ENCODE peak calls at places on chromosomes 3 and 15, in six cellular contexts. One of them, this sample, is unnamed.
A peak's percentile ranks its signal among the peaks of the same experiment; 100 is the strongest.

GRCh38 chr3:167895684-167896083 is 160.2 kb downstream of the SERPINI1 start:
- DNase-seq in endodermal cell: peak; percentile 54
- DNase-seq in GM06990: no peak
- DNase-seq in nephron progenitor cell: peak; percentile 15
- DNase-seq in AG09319: no peak
- DNase-seq in omental fat pad: no peak
- DNase-seq in this sample: peak; percentile 10

GRCh38 chr3:15453501-15453900 is 26.1 kb downstream of the EAF1 start:
- DNase-seq in endodermal cell: peak; percentile 22
- DNase-seq in GM06990: no peak
- DNase-seq in nephron progenitor cell: no peak
- DNase-seq in AG09319: no peak
- DNase-seq in omental fat pad: no peak
- DNase-seq in this sample: no peak

GRCh38 chr15:75884041-75884440 is 19.6 kb upstream of the FBXO22 start:
- DNase-seq in endodermal cell: no peak
- DNase-seq in GM06990: no peak
- DNase-seq in nephron progenitor cell: no peak
- DNase-seq in AG09319: no peak
- DNase-seq in omental fat pad: no peak
- DNase-seq in this sample: no peak

GRCh38 chr3:194058189-194058571 is 77.8 kb upstream of the HES1 start:
- DNase-seq in endodermal cell: peak; percentile 94
- DNase-seq in GM06990: peak; percentile 70
- DNase-seq in nephron progenitor cell: peak; percentile 82
- DNase-seq in AG09319: no peak
- DNase-seq in omental fat pad: no peak
- DNase-seq in this sample: peak; percentile 57

GRCh38 chr15:31280831-31281216 is 45.8 kb upstream of the KLF13 start:
- DNase-seq in endodermal cell: no peak
- DNase-seq in GM06990: no peak
- DNase-seq in nephron progenitor cell: no peak
- DNase-seq in AG09319: no peak
- DNase-seq in omental fat pad: peak; percentile 15
- DNase-seq in this sample: peak; percentile 0

GRCh38 chr3:131454501-131454900 is 48.3 kb downstream of the MRPL3 start:
- DNase-seq in endodermal cell: no peak
- DNase-seq in GM06990: no peak
- DNase-seq in nephron progenitor cell: no peak
- DNase-seq in AG09319: no peak
- DNase-seq in omental fat pad: no peak
- DNase-seq in this sample: no peak

GRCh38 chr3:46854543-46854942 is 8.7 kb downstream of the MYL3 start:
- DNase-seq in endodermal cell: peak; percentile 40
- DNase-seq in GM06990: no peak
- DNase-seq in nephron progenitor cell: no peak
- DNase-seq in AG09319: no peak
- DNase-seq in omental fat pad: no peak
- DNase-seq in this sample: no peak

GRCh38 chr3:55434789-55435188 is 52.3 kb downstream of the WNT5A start:
- DNase-seq in endodermal cell: peak; percentile 68
- DNase-seq in GM06990: no peak
- DNase-seq in nephron progenitor cell: no peak
- DNase-seq in AG09319: no peak
- DNase-seq in omental fat pad: no peak
- DNase-seq in this sample: no peak

GRCh38 chr3:164377466-164377865 is 700.8 kb downstream of the SI start:
- DNase-seq in endodermal cell: no peak
- DNase-seq in GM06990: no peak
- DNase-seq in nephron progenitor cell: no peak
- DNase-seq in AG09319: no peak
- DNase-seq in omental fat pad: no peak
- DNase-seq in this sample: no peak

GRCh38 chr15:99100245-99101173 is 4.4 kb upstream of the SYNM start:
- DNase-seq in endodermal cell: peak; percentile 95
- DNase-seq in GM06990: peak; percentile 38
- DNase-seq in nephron progenitor cell: peak; percentile 90
- DNase-seq in AG09319: no peak
- DNase-seq in omental fat pad: peak; percentile 58
- DNase-seq in this sample: peak; percentile 87

GRCh38 chr15:87935583-87935982 is 321.0 kb downstream of the NTRK3 start:
- DNase-seq in endodermal cell: no peak
- DNase-seq in GM06990: no peak
- DNase-seq in nephron progenitor cell: no peak
- DNase-seq in AG09319: no peak
- DNase-seq in omental fat pad: no peak
- DNase-seq in this sample: no peak

GRCh38 chr3:170564664-170565063 is 21.2 kb downstream of the SLC7A14 start:
- DNase-seq in endodermal cell: no peak
- DNase-seq in GM06990: no peak
- DNase-seq in nephron progenitor cell: no peak
- DNase-seq in AG09319: no peak
- DNase-seq in omental fat pad: no peak
- DNase-seq in this sample: no peak

GRCh38 chr3:177551431-177551836 is 354.2 kb upstream of the TBL1XR1 start:
- DNase-seq in endodermal cell: no peak
- DNase-seq in GM06990: no peak
- DNase-seq in nephron progenitor cell: no peak
- DNase-seq in AG09319: no peak
- DNase-seq in omental fat pad: no peak
- DNase-seq in this sample: no peak
- TF ChIP-seq CTCF in endodermal cell: peak; percentile 11
- TF ChIP-seq CTCF in GM06990: no peak
- TF ChIP-seq CTCF in nephron progenitor cell: no peak
- TF ChIP-seq CTCF in AG09319: no peak
- TF ChIP-seq CTCF in omental fat pad: no peak
- TF ChIP-seq CTCF in this sample: no peak

GRCh38 chr15:73968461-73968860 is 23.6 kb downstream of the STOML1 start:
- DNase-seq in endodermal cell: no peak
- DNase-seq in GM06990: no peak
- DNase-seq in nephron progenitor cell: no peak
- DNase-seq in AG09319: no peak
- DNase-seq in omental fat pad: no peak
- DNase-seq in this sample: no peak

GRCh38 chr15:73965730-73966103 is 26.4 kb downstream of the STOML1 start:
- DNase-seq in endodermal cell: no peak
- DNase-seq in GM06990: peak; percentile 50
- DNase-seq in nephron progenitor cell: no peak
- DNase-seq in AG09319: no peak
- DNase-seq in omental fat pad: no peak
- DNase-seq in this sample: no peak

GRCh38 chr15:73962409-73962808 is 29.7 kb downstream of the STOML1 start:
- DNase-seq in endodermal cell: no peak
- DNase-seq in GM06990: no peak
- DNase-seq in nephron progenitor cell: no peak
- DNase-seq in AG09319: no peak
- DNase-seq in omental fat pad: no peak
- DNase-seq in this sample: no peak

GRCh38 chr15:73964736-73965093 is 27.4 kb downstream of the STOML1 start:
- DNase-seq in endodermal cell: peak; percentile 99
- DNase-seq in GM06990: no peak
- DNase-seq in nephron progenitor cell: peak; percentile 89
- DNase-seq in AG09319: no peak
- DNase-seq in omental fat pad: peak; percentile 99
- DNase-seq in this sample: peak; percentile 90

GRCh38 chr15:73965094-73965729 is 26.9 kb downstream of the STOML1 start:
- DNase-seq in endodermal cell: no peak
- DNase-seq in GM06990: peak; percentile 69
- DNase-seq in nephron progenitor cell: peak; percentile 69
- DNase-seq in AG09319: no peak
- DNase-seq in omental fat pad: no peak
- DNase-seq in this sample: no peak
- TF ChIP-seq CTCF in endodermal cell: peak; percentile 9
- TF ChIP-seq CTCF in GM06990: no peak
- TF ChIP-seq CTCF in nephron progenitor cell: no peak
- TF ChIP-seq CTCF in AG09319: no peak
- TF ChIP-seq CTCF in omental fat pad: no peak
- TF ChIP-seq CTCF in this sample: peak; percentile 31

DNA sequence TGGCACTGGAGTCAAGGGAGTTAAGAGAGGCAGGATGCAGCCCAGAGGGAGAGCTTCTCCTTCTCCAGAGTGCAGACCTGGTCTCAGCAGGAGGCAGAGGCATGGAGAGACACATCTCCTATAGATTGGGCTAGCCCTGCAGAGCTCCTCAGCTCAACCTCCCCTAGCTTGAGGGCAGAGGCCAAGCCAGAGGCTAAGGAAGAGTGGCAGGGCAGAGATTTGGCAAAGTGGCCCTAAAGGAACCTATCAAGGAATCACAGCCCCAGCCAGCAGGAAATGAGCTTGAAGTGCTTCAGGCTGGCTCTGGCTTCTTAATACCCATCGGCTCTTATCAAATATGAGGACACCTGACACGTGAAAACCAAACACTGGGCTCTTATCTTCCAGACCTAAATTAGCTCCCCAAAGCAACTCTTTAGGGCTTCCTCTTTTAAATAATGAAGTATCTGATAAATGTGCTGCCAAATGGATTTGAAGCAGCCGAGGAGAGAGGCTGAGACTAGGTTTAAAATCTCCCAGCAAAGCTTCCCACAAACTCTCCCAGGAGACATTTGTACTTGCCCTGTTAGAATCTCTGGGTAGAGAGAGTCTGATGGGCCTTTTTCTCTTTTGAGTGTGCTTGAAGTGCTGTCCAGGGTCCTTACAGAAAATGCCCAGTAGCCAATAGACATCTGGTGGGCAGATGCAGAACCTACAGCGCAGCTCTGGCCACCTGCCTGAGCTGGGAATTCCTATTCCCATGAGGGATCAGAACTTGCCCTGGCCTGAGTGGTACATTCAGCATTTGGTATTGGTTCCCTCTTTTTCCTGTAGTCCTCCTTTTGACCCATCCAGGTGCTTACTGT is 271.4 kb downstream of the CLSTN2 start:
- DNase-seq in endodermal cell: peak; percentile 84
- DNase-seq in GM06990: no peak
- DNase-seq in nephron progenitor cell: peak; percentile 52
- DNase-seq in AG09319: peak; percentile 14
- DNase-seq in omental fat pad: no peak
- DNase-seq in this sample: no peak
- TF ChIP-seq CTCF in endodermal cell: peak; percentile 70
- TF ChIP-seq CTCF in GM06990: peak; percentile 25
- TF ChIP-seq CTCF in nephron progenitor cell: peak; percentile 7
- TF ChIP-seq CTCF in AG09319: peak; percentile 44
- TF ChIP-seq CTCF in omental fat pad: no peak
- TF ChIP-seq CTCF in this sample: peak; percentile 42

GRCh38 chr15:62711691-62712454 is 330.7 kb upstream of the TPM1 start:
- DNase-seq in endodermal cell: no peak
- DNase-seq in GM06990: no peak
- DNase-seq in nephron progenitor cell: no peak
- DNase-seq in AG09319: no peak
- DNase-seq in omental fat pad: no peak
- DNase-seq in this sample: no peak

GRCh38 chr15:62709261-62709660 is 333.3 kb upstream of the TPM1 start:
- DNase-seq in endodermal cell: peak; percentile 55
- DNase-seq in GM06990: no peak
- DNase-seq in nephron progenitor cell: no peak
- DNase-seq in AG09319: no peak
- DNase-seq in omental fat pad: no peak
- DNase-seq in this sample: no peak

GRCh38 chr15:62708470-62708869 is 334.1 kb upstream of the TPM1 start:
- DNase-seq in endodermal cell: peak; percentile 32
- DNase-seq in GM06990: no peak
- DNase-seq in nephron progenitor cell: no peak
- DNase-seq in AG09319: no peak
- DNase-seq in omental fat pad: no peak
- DNase-seq in this sample: no peak

GRCh38 chr15:62706361-62706760 is 336.2 kb upstream of the TPM1 start:
- DNase-seq in endodermal cell: no peak
- DNase-seq in GM06990: no peak
- DNase-seq in nephron progenitor cell: no peak
- DNase-seq in AG09319: peak; percentile 1
- DNase-seq in omental fat pad: no peak
- DNase-seq in this sample: no peak
- TF ChIP-seq CTCF in endodermal cell: no peak
- TF ChIP-seq CTCF in GM06990: peak; percentile 8
- TF ChIP-seq CTCF in nephron progenitor cell: no peak
- TF ChIP-seq CTCF in AG09319: peak; percentile 18
- TF ChIP-seq CTCF in omental fat pad: no peak
- TF ChIP-seq CTCF in this sample: no peak

GRCh38 chr3:44761347-44762169 is at the start of the genes KIAA1143 and KIF15:
- DNase-seq in endodermal cell: peak; percentile 98
- DNase-seq in GM06990: peak; percentile 96
- DNase-seq in nephron progenitor cell: peak; percentile 98
- DNase-seq in AG09319: peak; percentile 88
- DNase-seq in omental fat pad: peak; percentile 98
- DNase-seq in this sample: peak; percentile 93
- TF ChIP-seq CTCF in endodermal cell: no peak
- TF ChIP-seq CTCF in GM06990: peak; percentile 24
- TF ChIP-seq CTCF in nephron progenitor cell: no peak
- TF ChIP-seq CTCF in AG09319: no peak
- TF ChIP-seq CTCF in omental fat pad: no peak
- TF ChIP-seq CTCF in this sample: no peak

DNA sequence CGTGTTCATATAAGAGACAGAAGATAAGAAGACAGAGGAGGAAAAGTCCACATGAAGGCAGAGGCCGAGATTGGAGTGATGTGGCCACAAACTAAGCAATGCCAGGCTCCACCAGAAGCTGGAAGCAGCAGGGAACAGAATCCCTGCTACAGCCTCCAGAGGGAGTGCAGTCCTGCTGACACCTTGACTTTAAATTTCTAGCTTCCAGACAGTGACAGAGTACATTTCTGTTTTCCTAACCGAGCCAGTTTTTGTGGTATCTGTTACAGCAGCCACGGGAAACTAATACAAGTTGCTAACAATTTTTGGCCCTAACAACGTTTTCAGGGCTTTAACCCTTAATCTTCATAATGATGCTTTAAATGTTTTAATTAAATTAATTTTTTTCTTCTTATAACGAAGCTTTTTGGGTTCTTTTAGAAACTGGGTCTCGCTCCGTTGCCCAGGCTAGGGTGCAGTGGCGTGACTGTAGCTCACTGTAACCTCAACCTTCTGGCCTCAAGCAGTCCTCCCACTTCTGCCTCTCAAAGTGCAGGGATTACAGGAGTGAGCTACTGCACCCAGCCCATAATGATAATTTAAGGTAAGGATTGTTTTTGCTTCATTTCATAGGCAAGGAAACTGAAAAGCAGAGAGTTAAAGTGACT is 202.3 kb upstream of the PROK2 start:
- DNase-seq in endodermal cell: peak; percentile 70
- DNase-seq in GM06990: no peak
- DNase-seq in nephron progenitor cell: no peak
- DNase-seq in AG09319: no peak
- DNase-seq in omental fat pad: no peak
- DNase-seq in this sample: no peak
- TF ChIP-seq CTCF in endodermal cell: peak; percentile 80
- TF ChIP-seq CTCF in GM06990: no peak
- TF ChIP-seq CTCF in nephron progenitor cell: peak; percentile 5
- TF ChIP-seq CTCF in AG09319: peak; percentile 34
- TF ChIP-seq CTCF in omental fat pad: no peak
- TF ChIP-seq CTCF in this sample: peak; percentile 43

This sample was measured in neural crest cell.